ENCODE peak calls at places on chromosomes 2 and 18, in four cellular contexts. B, P, K and N are unnamed samples.

GRCh38 chr2:13001408-13001807 is 284.7 kb downstream of the TRIB2 start:
- DNase-seq in B (no peak), P (no peak), K (no peak), N (no peak)

GRCh38 chr18:5939801-5940667 is 44.7 kb upstream of the TMEM200C start:
- DNase-seq in P (no peak), B (no peak), K (no peak), N (no peak)

GRCh38 chr2:173909846-173910245 is 55.3 kb downstream of the SP3 start:
- DNase-seq in P (no peak), B (peak), K (no peak), N (no peak)

GRCh38 chr2:157420771-157421323 is 23.0 kb downstream of the CYTIP start:
- DNase-seq in B (peak), K (no peak), P (no peak), N (no peak)

GRCh38 chr2:424306-425172 is 136.6 kb upstream of the ALKAL2 start:
- DNase-seq in P (no peak), B (no peak), K (no peak), N (no peak)

GRCh38 chr2:3468296-3468988 is 50.9 kb downstream of the ADI1 start:
- DNase-seq in P (no peak), B (no peak), K (no peak), N (no peak)

GRCh38 chr2:188091235-188091634 is 200.4 kb upstream of the GULP1 start:
- DNase-seq in K (no peak), B (no peak), P (no peak), N (no peak)

GRCh38 chr2:27122791-27123190 is 824 bp upstream of the ABHD1 start:
- DNase-seq in P (no peak), B (no peak), K (no peak), N (no peak)

GRCh38 chr18:30889582-30890301 is 152.8 kb downstream of the DSC3 start:
- DNase-seq in B (peak), P (no peak), K (peak), N (no peak)

GRCh38 chr18:9380571-9381390 is 46.2 kb downstream of the TWSG1 start:
- DNase-seq in K (no peak), B (peak), P (no peak), N (no peak)